ENCODE peak calls at places on chromosomes 4 and X, in eight cellular contexts. Z is coronary artery; J is HFFc6; I is cardiac fibroblast; G is astrocyte of the cerebellum; D is stimulated activated CD4-positive, alpha-beta T cell treated with anti-CD3 and anti-CD28 coated beads, Interleukin-15, amount 100 ng/mL, for 24 hours; S is body of pancreas; Q is NCI-H1694. H is an unnamed sample.
A peak's percentile ranks its signal among the peaks of the same experiment; 100 is the strongest.

GRCh38 chrX:2828404-2829065 is at the start of gene GYG2:
- DNase-seq in G (peak; percentile 44), S (peak; percentile 10), D (no peak), Z (no peak), Q (no peak), J (no peak), I (peak; percentile 14), H (peak; percentile 77)

GRCh38 chrX:41759817-41760216 is 35.8 kb downstream of the GPR82 start:
- DNase-seq in Z (no peak), J (peak; percentile 10), D (no peak), G (peak; percentile 9), I (peak; percentile 67), S (no peak), Q (no peak), H (peak; percentile 5)

GRCh38 chr4:183987987-183988392 is 82.9 kb downstream of the STOX2 start:
- DNase-seq in S (peak; percentile 63), D (no peak), Q (no peak), G (peak; percentile 59), J (peak; percentile 70), I (peak; percentile 90), Z (peak; percentile 86), H (peak; percentile 74)

GRCh38 chr4:6475492-6476020 is 3.1 kb upstream of the PPP2R2C start:
- DNase-seq in D (no peak), Q (no peak), G (no peak), S (no peak), J (no peak), Z (peak; percentile 40), I (no peak), H (no peak)

GRCh38 chr4:175998782-175999181 is 66.9 kb upstream of the WDR17 start:
- DNase-seq in S (no peak), G (no peak), J (no peak), D (no peak), Q (no peak), Z (no peak), I (peak; percentile 5), H (peak; percentile 5)

GRCh38 chr4:34516524-34516923 is 1727.8 kb downstream of the ARAP2 start:
- DNase-seq in D (no peak), S (no peak), G (no peak), Z (no peak), J (no peak), Q (no peak), I (no peak), H (no peak)

GRCh38 chr4:138736362-138736761 is 279.2 kb upstream of the NOCT start:
- DNase-seq in Z (no peak), D (no peak), I (peak; percentile 61), S (no peak), J (no peak), Q (no peak), G (peak; percentile 2), H (no peak)

GRCh38 chrX:25015486-25016360 is at the start of gene ARX:
- DNase-seq in I (peak; percentile 37), J (no peak), D (peak; percentile 59), G (peak; percentile 15), S (peak; percentile 52), Q (no peak), Z (no peak), H (peak; percentile 67)

GRCh38 chr4:108651068-108651794 is 832 bp downstream of the OSTC start:
- DNase-seq in Q (no peak), S (peak; percentile 26), I (peak; percentile 82), G (peak; percentile 28), J (peak; percentile 40), Z (no peak), D (no peak), H (peak; percentile 6)

GRCh38 chr4:52554606-52555355 is 104.3 kb downstream of the USP46 start:
- DNase-seq in S (no peak), Q (no peak), G (no peak), Z (no peak), D (no peak), I (no peak), J (no peak), H (no peak)

GRCh38 chr4:107035711-107036601 is at the start of gene DKK2:
- DNase-seq in J (no peak), I (peak; percentile 35), S (no peak), D (peak; percentile 12), Z (no peak), Q (no peak), G (no peak), H (no peak)

GRCh38 chr4:7844247-7844991 is 95.2 kb downstream of the AFAP1 start:
- DNase-seq in S (peak; percentile 77), D (peak; percentile 86), Q (no peak), Z (no peak), I (peak; percentile 99), J (peak; percentile 95), G (peak; percentile 74), H (peak; percentile 79)

GRCh38 chr4:7016086-7016485 is 27.1 kb upstream of the TADA2B start:
- DNase-seq in I (no peak), Q (no peak), S (no peak), G (no peak), Z (no peak), D (no peak), J (no peak), H (no peak)

GRCh38 chrX:38220024-38220935 is at the start of gene SRPX:
- DNase-seq in J (peak; percentile 41), S (no peak), Z (no peak), I (peak; percentile 66), D (peak; percentile 35), G (no peak), Q (peak; percentile 6), H (peak; percentile 63)

GRCh38 chr4:181372014-181372413 is 871.2 kb upstream of the TENM3 start:
- DNase-seq in Q (no peak), S (no peak), I (no peak), D (no peak), J (no peak), G (no peak), Z (no peak), H (no peak)

GRCh38 chr4:73660808-73661207 is 40.6 kb upstream of the RASSF6 start:
- DNase-seq in S (no peak), G (no peak), J (no peak), D (no peak), Z (no peak), Q (no peak), I (peak; percentile 53), H (no peak)

GRCh38 chr4:56302775-56303174 is 84.5 kb downstream of the AASDH start:
- DNase-seq in G (no peak), S (no peak), Q (no peak), Z (no peak), D (no peak), J (no peak), I (no peak), H (no peak)

GRCh38 chr4:36043901-36044300 is 200.4 kb downstream of the ARAP2 start:
- DNase-seq in D (no peak), S (no peak), I (no peak), G (peak; percentile 5), Z (no peak), Q (no peak), J (no peak), H (no peak)

GRCh38 chr4:165537028-165537648 is 158.3 kb downstream of the CPE start:
- DNase-seq in Q (peak; percentile 64), I (peak; percentile 83), Z (no peak), G (peak; percentile 49), J (peak; percentile 31), D (no peak), S (peak; percentile 30), H (no peak)

GRCh38 chrX:332496-332860 is 13.9 kb upstream of the GTPBP6 start:
- DNase-seq in I (no peak), S (no peak), Q (no peak), G (no peak), Z (no peak), J (no peak), D (no peak), H (no peak)

GRCh38 chrX:102840871-102841705 is 96.0 kb upstream of the RAB40AL start:
- DNase-seq in G (no peak), I (peak; percentile 35), Q (no peak), J (no peak), Z (no peak), D (no peak), S (no peak), H (no peak)

GRCh38 chr4:21856754-21857153 is 91.8 kb downstream of the KCNIP4 start:
- DNase-seq in J (no peak), Q (no peak), Z (no peak), S (no peak), I (no peak), G (no peak), D (no peak), H (no peak)

GRCh38 chr4:107115185-107115847 is 79.2 kb upstream of the DKK2 start:
- DNase-seq in I (peak; percentile 29), J (no peak), G (peak; percentile 22), D (no peak), Q (no peak), S (no peak), Z (no peak), H (no peak)

GRCh38 chr4:167622481-167623240 is 388.4 kb upstream of the SPOCK3 start:
- DNase-seq in S (peak; percentile 38), Z (no peak), I (peak; percentile 73), Q (peak; percentile 3), D (peak; percentile 51), G (peak; percentile 20), J (peak; percentile 19), H (peak; percentile 63)

GRCh38 chr4:104743141-104743748 is 248.6 kb upstream of the CXXC4 start:
- DNase-seq in Z (no peak), Q (no peak), J (no peak), I (no peak), S (no peak), G (no peak), D (no peak), H (no peak)

GRCh38 chr4:187108846-187109245 is 385.2 kb upstream of the FAT1 start:
- DNase-seq in S (no peak), D (no peak), G (no peak), Q (no peak), I (no peak), J (no peak), Z (no peak), H (no peak)

GRCh38 chr4:152926959-152927358 is 9.2 kb upstream of the FHDC1 start:
- DNase-seq in J (no peak), I (no peak), S (no peak), Z (no peak), G (no peak), D (no peak), Q (no peak), H (no peak)

GRCh38 chr4:125736057-125736456 is 421.3 kb downstream of the FAT4 start:
- DNase-seq in Q (no peak), Z (no peak), S (no peak), I (peak; percentile 79), D (no peak), J (peak; percentile 45), G (no peak), H (no peak)

GRCh38 chr4:108852691-108853090 is 89.8 kb upstream of the ETNPPL start:
- DNase-seq in Z (no peak), J (no peak), I (no peak), S (no peak), Q (no peak), G (no peak), D (no peak), H (no peak)

GRCh38 chr4:163467371-163467770 is 6.2 kb downstream of the TKTL2 start:
- DNase-seq in J (no peak), Q (no peak), Z (no peak), G (no peak), I (peak; percentile 3), D (no peak), S (no peak), H (no peak)

GRCh38 chrX:69097451-69098236 is 67.6 kb downstream of the PJA1 start:
- DNase-seq in Z (no peak), S (no peak), I (no peak), Q (no peak), J (no peak), G (no peak), D (no peak), H (no peak)

GRCh38 chrX:37755073-37755472 is 24.8 kb upstream of the CYBB start:
- DNase-seq in J (no peak), Q (no peak), Z (no peak), I (no peak), D (no peak), S (peak; percentile 6), G (no peak), H (no peak)

H was measured in Caco-2.